ENCODE peak calls at places on chromosomes 7 and 10, in five cellular contexts. One of them, this sample, is unnamed.

GRCh38 chr7:29623976-29624375 is 60.3 kb downstream of the PRR15 start:
- DNase-seq in A549: no peak
- DNase-seq in WTC11: no peak
- DNase-seq in K562: no peak
- DNase-seq in GM12878: no peak
- DNase-seq in this sample: no peak

GRCh38 chr10:30553018-30553624 is 76.4 kb downstream of the LYZL2 start:
- DNase-seq in A549: no peak
- DNase-seq in WTC11: peak
- DNase-seq in GM12878: no peak
- DNase-seq in K562: peak
- DNase-seq in this sample: no peak

GRCh38 chr10:96860631-96861277 is 28.7 kb downstream of the LCOR start:
- DNase-seq in WTC11: no peak
- DNase-seq in A549: no peak
- DNase-seq in GM12878: no peak
- DNase-seq in K562: no peak
- DNase-seq in this sample: no peak

GRCh38 chr7:101243786-101244384 is 996 bp downstream of the FIS1 start:
- DNase-seq in K562: peak
- DNase-seq in GM12878: no peak
- DNase-seq in A549: peak
- DNase-seq in WTC11: peak
- DNase-seq in this sample: no peak

GRCh38 chr7:28509256-28510021 is 97.1 kb downstream of the CREB5 start:
- DNase-seq in WTC11: no peak
- DNase-seq in A549: no peak
- DNase-seq in GM12878: peak
- DNase-seq in K562: no peak
- DNase-seq in this sample: no peak

GRCh38 chr10:102627446-102628293 is 16.6 kb upstream of the TRIM8 start:
- DNase-seq in K562: no peak
- DNase-seq in WTC11: peak
- DNase-seq in GM12878: no peak
- DNase-seq in A549: peak
- DNase-seq in this sample: peak

GRCh38 chr10:102068216-102068615 is 3.1 kb downstream of the HPS6 start:
- DNase-seq in A549: no peak
- DNase-seq in K562: no peak
- DNase-seq in GM12878: no peak
- DNase-seq in WTC11: no peak
- DNase-seq in this sample: no peak

GRCh38 chr7:42262907-42263466 is 26.0 kb upstream of the GLI3 start:
- DNase-seq in K562: no peak
- DNase-seq in A549: no peak
- DNase-seq in WTC11: no peak
- DNase-seq in GM12878: no peak
- DNase-seq in this sample: no peak

GRCh38 chr10:27490807-27491206 is 13.3 kb upstream of the RAB18 start:
- DNase-seq in WTC11: no peak
- DNase-seq in GM12878: no peak
- DNase-seq in A549: no peak
- DNase-seq in K562: no peak
- DNase-seq in this sample: no peak

GRCh38 chr10:95246582-95247051 is 44.2 kb downstream of the PDLIM1 start:
- DNase-seq in K562: peak
- DNase-seq in GM12878: no peak
- DNase-seq in WTC11: peak
- DNase-seq in A549: peak
- DNase-seq in this sample: peak

GRCh38 chr10:27030060-27030459 is 70.2 kb downstream of the ANKRD26 start:
- DNase-seq in WTC11: no peak
- DNase-seq in GM12878: no peak
- DNase-seq in A549: no peak
- DNase-seq in K562: no peak
- DNase-seq in this sample: no peak

GRCh38 chr10:104260775-104261115 is 6.1 kb downstream of the GSTO1 start:
- DNase-seq in WTC11: no peak
- DNase-seq in A549: no peak
- DNase-seq in K562: no peak
- DNase-seq in GM12878: no peak
- DNase-seq in this sample: no peak

GRCh38 chr10:75008952-75009351 is 102.5 kb upstream of the SAMD8 start:
- DNase-seq in WTC11: no peak
- DNase-seq in A549: no peak
- DNase-seq in K562: no peak
- DNase-seq in GM12878: no peak
- DNase-seq in this sample: no peak

GRCh38 chr7:97499204-97499603 is 232.7 kb upstream of the TAC1 start:
- DNase-seq in A549: peak
- DNase-seq in WTC11: peak
- DNase-seq in GM12878: no peak
- DNase-seq in K562: peak
- DNase-seq in this sample: peak

GRCh38 chr7:17680943-17681351 is 259.3 kb downstream of the SNX13 start:
- DNase-seq in WTC11: no peak
- DNase-seq in K562: no peak
- DNase-seq in A549: no peak
- DNase-seq in GM12878: no peak
- DNase-seq in this sample: peak
- TF ChIP-seq ESRRA in WTC11: no peak
- TF ChIP-seq ESRRA in K562: no peak
- TF ChIP-seq ESRRA in A549: no peak
- TF ChIP-seq ESRRA in GM12878: no peak
- TF ChIP-seq ESRRA in this sample: no peak

GRCh38 chr7:154777489-154777888 is 225.4 kb downstream of the PAXIP1 start:
- DNase-seq in A549: no peak
- DNase-seq in WTC11: no peak
- DNase-seq in K562: no peak
- DNase-seq in GM12878: no peak
- DNase-seq in this sample: no peak

GRCh38 chr7:154776350-154776749 is 226.6 kb downstream of the PAXIP1 start:
- DNase-seq in K562: no peak
- DNase-seq in A549: no peak
- DNase-seq in GM12878: no peak
- DNase-seq in WTC11: no peak
- DNase-seq in this sample: no peak

GRCh38 chr7:154777023-154777422 is 225.9 kb downstream of the PAXIP1 start:
- DNase-seq in WTC11: no peak
- DNase-seq in GM12878: no peak
- DNase-seq in K562: peak
- DNase-seq in A549: peak
- DNase-seq in this sample: no peak

GRCh38 chr7:154774303-154774702 is 228.6 kb downstream of the PAXIP1 start:
- DNase-seq in A549: no peak
- DNase-seq in K562: no peak
- DNase-seq in WTC11: no peak
- DNase-seq in GM12878: no peak
- DNase-seq in this sample: no peak

DNA sequence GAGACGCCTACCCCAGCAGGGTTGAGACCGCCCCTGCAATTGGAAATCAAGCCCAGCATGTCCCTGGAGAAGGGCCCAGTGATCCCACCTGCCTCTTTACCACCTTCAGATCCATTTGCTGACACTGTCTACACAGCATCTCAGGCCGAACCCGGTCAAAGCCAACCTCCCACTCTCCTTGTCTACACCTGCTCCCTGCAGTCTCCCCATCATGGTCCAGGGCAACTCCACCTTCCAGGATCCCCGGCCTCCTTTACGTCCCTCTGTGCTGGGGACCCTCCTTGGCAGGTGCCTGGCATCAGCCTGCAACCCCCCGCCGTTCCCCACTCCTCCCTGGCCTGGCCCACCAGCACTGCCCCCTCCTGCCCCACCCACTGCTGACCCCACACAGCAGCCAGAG is 227.2 kb downstream of the PAXIP1 start:
- DNase-seq in GM12878: no peak
- DNase-seq in A549: no peak
- DNase-seq in WTC11: no peak
- DNase-seq in K562: no peak
- DNase-seq in this sample: no peak
- TF ChIP-seq ESRRA in GM12878: no peak
- TF ChIP-seq ESRRA in A549: no peak
- TF ChIP-seq ESRRA in WTC11: no peak
- TF ChIP-seq ESRRA in K562: no peak
- TF ChIP-seq ESRRA in this sample: no peak

GRCh38 chr10:47150581-47150980 is 149.4 kb upstream of the GDF10 start:
- DNase-seq in K562: no peak
- DNase-seq in GM12878: no peak
- DNase-seq in WTC11: no peak
- DNase-seq in A549: no peak
- DNase-seq in this sample: no peak
- TF ChIP-seq ESRRA in K562: no peak
- TF ChIP-seq ESRRA in GM12878: no peak
- TF ChIP-seq ESRRA in WTC11: no peak
- TF ChIP-seq ESRRA in A549: no peak
- TF ChIP-seq ESRRA in this sample: no peak

DNA sequence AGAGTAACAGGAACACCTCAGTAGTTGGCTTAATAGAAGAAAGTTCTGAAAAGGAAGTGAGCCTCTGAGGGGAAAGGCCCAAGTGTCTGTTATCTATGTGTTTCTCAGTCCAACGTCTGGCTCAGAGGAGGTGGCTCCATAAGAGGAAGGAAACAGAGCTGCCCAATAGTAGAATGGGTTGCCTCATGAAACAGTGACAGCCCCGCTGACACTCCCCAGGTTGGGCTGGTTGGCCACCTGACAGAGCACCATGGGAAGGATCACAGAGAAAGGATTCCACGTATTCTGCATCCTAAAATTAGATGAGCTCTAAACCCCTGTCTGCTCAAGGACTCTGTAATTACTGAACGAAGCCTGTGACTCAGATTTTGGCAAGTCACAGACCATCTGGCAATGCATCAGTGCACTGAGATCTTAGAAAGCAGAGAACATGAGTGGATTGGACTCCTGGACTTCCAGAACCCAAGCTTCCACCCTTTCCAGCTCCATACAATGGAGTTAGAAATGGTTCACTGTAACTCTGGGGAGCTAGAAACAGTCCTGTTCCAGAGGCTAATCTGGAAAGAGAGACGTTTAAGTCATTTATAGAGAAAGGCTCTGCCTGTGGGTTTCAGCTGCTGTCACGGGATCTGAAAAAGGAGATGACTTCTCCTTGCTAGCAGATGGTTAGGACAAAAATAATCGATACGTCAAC is 2.9 kb downstream of the PKD2L1 start:
- DNase-seq in K562: no peak
- DNase-seq in GM12878: peak
- DNase-seq in A549: no peak
- DNase-seq in WTC11: no peak
- DNase-seq in this sample: no peak
- TF ChIP-seq ESRRA in K562: no peak
- TF ChIP-seq ESRRA in GM12878: no peak
- TF ChIP-seq ESRRA in A549: no peak
- TF ChIP-seq ESRRA in WTC11: no peak
- TF ChIP-seq ESRRA in this sample: no peak

This sample was measured in HepG2.